ENCODE peak calls at places on chromosomes 5 and 9, in five cellular contexts. C is A549; Y is CD8-positive, alpha-beta T cell; Q is neural progenitor cell; L is brain microvascular endothelial cell. V is an unnamed sample.

GRCh38 chr5:150289551-150290390 is at the start of gene CAMK2A:
- DNase-seq in C (no peak), L (no peak), Q (peak; percentile 81), Y (no peak), V (no peak)

GRCh38 chr5:78647838-78648358 is 674 bp downstream of the LHFPL2 start:
- DNase-seq in Q (peak; percentile 78), Y (no peak), L (peak; percentile 55), C (peak; percentile 33), V (no peak)

GRCh38 chr5:17190799-17191391 is 26.5 kb upstream of the BASP1 start:
- DNase-seq in C (no peak), Q (no peak), L (peak; percentile 16), Y (no peak), V (no peak)

GRCh38 chr9:128593039-128593438 is 40.7 kb downstream of the SPTAN1 start:
- DNase-seq in Y (no peak), Q (no peak), C (no peak), L (no peak), V (no peak)

GRCh38 chr5:124735169-124735858 is 11.1 kb downstream of the ZNF608 start:
- DNase-seq in Y (no peak), L (no peak), Q (peak; percentile 87), C (no peak), V (no peak)

GRCh38 chr9:38083858-38084555 is 15.0 kb upstream of the SHB start:
- DNase-seq in Q (no peak), C (no peak), L (no peak), Y (no peak), V (no peak)

GRCh38 chr9:127366594-127366993 is 30.4 kb upstream of the SLC2A8 start:
- DNase-seq in Y (no peak), C (no peak), Q (no peak), L (no peak), V (no peak)

GRCh38 chr5:28766565-28767158 is 1728.3 kb upstream of the CDH9 start:
- DNase-seq in C (peak; percentile 67), Y (no peak), L (peak; percentile 36), Q (peak; percentile 51), V (peak; percentile 27)

GRCh38 chr5:67199859-67200258 is 3.3 kb upstream of the CD180 start:
- DNase-seq in Q (no peak), L (no peak), Y (no peak), C (no peak), V (no peak)

GRCh38 chr5:1975898-1976765 is 93.4 kb upstream of the IRX4 start:
- DNase-seq in L (no peak), C (no peak), Q (no peak), Y (no peak), V (peak; percentile 2)

GRCh38 chr9:108813951-108814601 is 41.7 kb downstream of the ACTL7B start:
- DNase-seq in C (peak; percentile 63), Q (peak; percentile 35), L (peak; percentile 53), Y (no peak), V (peak; percentile 20)

GRCh38 chr9:129885018-129885669 is 49.9 kb downstream of the USP20 start:
- DNase-seq in C (no peak), Q (peak; percentile 37), L (no peak), Y (no peak), V (no peak)

GRCh38 chr9:133133680-133134418 is 12.8 kb upstream of the RALGDS start:
- DNase-seq in L (peak; percentile 97), Q (peak; percentile 43), Y (peak; percentile 86), C (peak; percentile 95), V (peak; percentile 72)

GRCh38 chr5:169652057-169652456 is 15.0 kb downstream of the DOCK2 start:
- DNase-seq in C (no peak), Y (no peak), L (no peak), Q (no peak), V (no peak)

GRCh38 chr5:138832218-138832617 is 42.9 kb downstream of the LRRTM2 start:
- DNase-seq in C (no peak), L (no peak), Y (no peak), Q (no peak), V (no peak)

GRCh38 chr5:128257096-128257495 is 173.5 kb downstream of the SLC12A2 start:
- DNase-seq in Y (no peak), Q (no peak), C (no peak), L (no peak), V (no peak)

GRCh38 chr9:134688231-134688630 is 46.6 kb downstream of the COL5A1 start:
- DNase-seq in L (no peak), Y (no peak), Q (no peak), C (no peak), V (no peak)

GRCh38 chr5:40689442-40689841 is 9.7 kb downstream of the PTGER4 start:
- DNase-seq in L (peak; percentile 96), Q (no peak), C (peak; percentile 86), Y (no peak), V (peak; percentile 100)

GRCh38 chr9:92634712-92635605 is 35.0 kb downstream of the IPPK start:
- DNase-seq in C (peak; percentile 78), Y (peak; percentile 34), Q (peak; percentile 88), L (peak; percentile 64), V (peak; percentile 64)

GRCh38 chr5:139379626-139380449 is 3.3 kb downstream of the SLC23A1 start:
- DNase-seq in Y (no peak), L (no peak), C (no peak), Q (no peak), V (no peak)

GRCh38 chr9:124256517-124257069 is 1.2 kb upstream of the NEK6 start:
- DNase-seq in Q (peak; percentile 52), C (peak; percentile 53), L (peak; percentile 87), Y (no peak), V (no peak)

GRCh38 chr9:93126825-93127368 is 7.2 kb downstream of the NINJ1 start:
- DNase-seq in Y (no peak), Q (peak; percentile 45), L (no peak), C (no peak), V (no peak)

GRCh38 chr9:86741311-86742215 is 205.7 kb downstream of the GAS1 start:
- DNase-seq in Y (no peak), Q (no peak), C (no peak), L (peak; percentile 64), V (no peak)

GRCh38 chr5:143205386-143205785 is 198.1 kb downstream of the NR3C1 start:
- DNase-seq in L (peak; percentile 92), C (no peak), Y (no peak), Q (no peak), V (no peak)

GRCh38 chr5:61620660-61621650 is 288.9 kb downstream of the ZSWIM6 start:
- DNase-seq in L (no peak), C (peak; percentile 86), Y (no peak), Q (no peak), V (no peak)

GRCh38 chr9:21684831-21685362 is 117.5 kb upstream of the MTAP start:
- DNase-seq in Y (no peak), L (peak; percentile 79), Q (no peak), C (peak; percentile 90), V (peak; percentile 99)

GRCh38 chr5:109062669-109063068 is 315.0 kb downstream of the FER start:
- DNase-seq in L (no peak), Y (no peak), Q (no peak), C (no peak), V (no peak)

GRCh38 chr9:129557192-129558036 is 63.5 kb downstream of the C9orf50 start:
- DNase-seq in L (peak; percentile 81), Q (peak; percentile 98), Y (no peak), C (peak; percentile 92), V (no peak)

GRCh38 chr5:6638236-6638635 is 5.0 kb downstream of the SRD5A1 start:
- DNase-seq in Y (no peak), L (no peak), Q (no peak), C (no peak), V (no peak)
- H3K27ac ChIP-seq in Y (no peak overlapping the region), L (no peak overlapping the region), Q (no peak overlapping the region), C (no peak overlapping the region), V (no peak overlapping the region)

DNA sequence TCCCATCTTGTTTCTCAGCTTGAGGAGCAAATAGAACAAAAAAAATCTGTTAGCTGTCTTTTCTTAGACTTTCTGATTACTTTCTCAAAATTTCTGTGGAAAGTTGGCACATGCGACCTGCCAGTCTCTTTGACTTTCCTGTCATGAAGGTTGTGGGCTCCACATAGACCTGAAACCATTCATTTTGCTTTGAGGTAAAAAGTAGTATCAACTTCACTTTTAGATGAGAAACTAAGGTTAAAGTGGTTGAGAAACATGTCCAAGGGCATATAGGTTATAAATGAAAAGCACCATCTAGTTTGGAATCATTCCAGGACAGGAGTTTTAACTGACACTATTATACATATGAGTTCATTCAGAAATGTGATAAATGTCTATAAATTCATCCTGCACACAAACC is 42.7 kb downstream of the ST8SIA4 start:
- DNase-seq in L (no peak), Y (no peak), Q (no peak), C (no peak), V (no peak)
- H3K4me3 ChIP-seq in L (no peak overlapping the region), Y (no peak overlapping the region), Q (no peak overlapping the region), C (no peak overlapping the region), V (no peak overlapping the region)

DNA sequence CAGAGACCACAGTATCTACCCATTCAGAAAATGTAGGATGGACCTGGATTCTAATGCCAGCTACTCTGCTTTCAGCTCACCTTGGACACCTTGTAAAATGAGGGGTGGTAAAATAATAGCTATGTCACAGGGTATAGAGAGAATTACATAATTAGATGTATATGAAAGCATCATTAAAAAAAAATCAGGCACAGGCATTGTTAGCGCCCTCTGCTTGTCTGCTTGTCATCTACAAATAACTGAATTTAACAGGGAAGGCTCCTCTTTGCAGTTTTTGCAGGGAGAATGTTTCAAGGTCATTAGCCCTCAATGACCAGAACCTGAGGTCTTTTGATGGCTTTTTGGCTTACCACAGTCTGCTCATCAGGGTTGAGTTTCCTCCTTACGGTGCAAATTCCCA is 58.0 kb downstream of the GPR21 start:
- DNase-seq in C (no peak), Y (no peak), Q (no peak), L (no peak), V (no peak)
- TF ChIP-seq CTCF in C (peak; percentile 34), Y (no peak), Q (peak; percentile 31), L (peak; percentile 44), V (peak; percentile 48)

GRCh38 chr9:112836394-112836793 is 54.3 kb downstream of the SLC46A2 start:
- DNase-seq in L (no peak), Y (no peak), C (no peak), Q (no peak), V (no peak)
- H3K27ac ChIP-seq in L (no peak overlapping the region), Y (no peak overlapping the region), C (no peak overlapping the region), Q (no peak overlapping the region), V (no peak overlapping the region)

DNA sequence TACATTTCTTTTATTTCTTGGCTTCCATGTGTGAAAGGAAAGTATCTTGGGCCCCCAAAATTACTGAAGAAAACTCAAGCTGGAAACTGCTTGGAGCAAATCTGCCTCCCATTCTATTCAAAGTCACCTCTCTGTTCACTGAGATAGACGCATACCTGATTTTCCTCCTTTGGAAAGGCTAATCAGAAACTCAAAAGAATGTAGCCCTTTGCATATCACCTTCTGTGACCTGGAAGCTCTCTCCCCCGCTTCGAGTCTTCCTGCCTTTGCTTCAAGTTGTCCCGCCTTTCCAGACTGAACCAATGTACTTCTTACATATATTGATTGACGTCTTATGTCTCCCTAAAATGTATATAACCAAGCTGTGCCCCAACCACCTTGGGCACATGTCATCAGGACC is 5.0 kb upstream of the RXFP3 start:
- DNase-seq in L (no peak), C (no peak), Q (no peak), Y (no peak), V (no peak)
- H3K4me3 ChIP-seq in L (no peak overlapping the region), C (no peak overlapping the region), Q (no peak overlapping the region), Y (no peak overlapping the region), V (no peak overlapping the region)

V was measured in Panc1.